ENCODE peak calls at places on chromosome 6, in eight cellular contexts. C is AG04450; W is fibroblast of lung; J is GM04504; M is heart left ventricle; U is hippocampal formation; A is RCC 7860; R is stimulated activated CD8-positive, alpha-beta memory T cell treated with anti-CD3 and anti-CD28 coated beads, Interleukin-12 subunit alpha, Interleukin-12 subunit beta, amount 100 ng/mL, for 4 hours. V is an unnamed sample.

GRCh38 chr6:10720229-10720959 is 2.5 kb upstream of the TMEM14C start:
- DNase-seq in C (no peak), W (peak), J (no peak), M (peak), U (peak), A (no peak), R (peak), V (no peak)

GRCh38 chr6:107062691-107063090 is 34.7 kb downstream of the MTRES1 start:
- DNase-seq in C (no peak), W (no peak), J (no peak), M (no peak), U (no peak), A (no peak), R (no peak), V (no peak)

GRCh38 chr6:130708338-130708737 is 118.9 kb upstream of the SMLR1 start:
- DNase-seq in C (peak), W (no peak), J (peak), M (no peak), U (no peak), A (no peak), R (no peak), V (peak)

GRCh38 chr6:158565482-158566040 is 5.7 kb downstream of the TMEM181 start:
- DNase-seq in C (no peak), W (no peak), J (no peak), M (no peak), U (no peak), A (no peak), R (no peak), V (no peak)

GRCh38 chr6:167268683-167269280 is 22.3 kb upstream of the UNC93A start:
- DNase-seq in C (no peak), W (no peak), J (no peak), M (no peak), U (no peak), A (no peak), R (no peak), V (no peak)

GRCh38 chr6:32622545-32623401 is 14.4 kb upstream of the HLA-DQA1 start:
- DNase-seq in C (no peak), W (no peak), J (no peak), M (peak), U (no peak), A (peak), R (no peak), V (no peak)

GRCh38 chr6:26290941-26291340 is 74.1 kb upstream of the BTN3A2 start:
- DNase-seq in C (no peak), W (no peak), J (no peak), M (no peak), U (no peak), A (no peak), R (no peak), V (no peak)

GRCh38 chr6:87803784-87804183 is 101.8 kb upstream of the AKIRIN2 start:
- DNase-seq in C (no peak), W (no peak), J (no peak), M (no peak), U (no peak), A (no peak), R (no peak), V (no peak)

GRCh38 chr6:33313709-33314514 is at the start of gene TAPBP:
- DNase-seq in C (no peak), W (peak), J (peak), M (peak), U (peak), A (peak), R (peak), V (no peak)

GRCh38 chr6:72286911-72287311 is 335.0 kb upstream of the KCNQ5 start:
- DNase-seq in C (peak), W (peak), J (peak), M (no peak), U (no peak), A (peak), R (no peak), V (peak)

GRCh38 chr6:47690209-47690608 is 8.2 kb upstream of the ADGRF4 start:
- DNase-seq in C (no peak), W (no peak), J (no peak), M (no peak), U (no peak), A (no peak), R (no peak), V (no peak)

GRCh38 chr6:13044390-13044789 is 283.9 kb downstream of the TBC1D7 start:
- DNase-seq in C (no peak), W (no peak), J (no peak), M (no peak), U (no peak), A (peak), R (no peak), V (no peak)

GRCh38 chr6:20789162-20789561 is 254.9 kb downstream of the CDKAL1 start:
- DNase-seq in C (peak), W (peak), J (no peak), M (no peak), U (no peak), A (no peak), R (no peak), V (no peak)

GRCh38 chr6:19805146-19805515 is 32.0 kb upstream of the ID4 start:
- DNase-seq in C (no peak), W (peak), J (no peak), M (no peak), U (no peak), A (no peak), R (no peak), V (no peak)

GRCh38 chr6:46772038-46772437 is 21.2 kb upstream of the MEP1A start:
- DNase-seq in C (no peak), W (no peak), J (no peak), M (no peak), U (no peak), A (no peak), R (no peak), V (no peak)

V was measured in AG04449.